ENCODE peak calls at places on chromosomes 3 and 15, in seven cellular contexts. N is bronchial epithelial cell, R is psoas muscle, T is transverse colon, S is ovary, P is right atrium auricular region, Y is GM23338. E is an unnamed sample. For H3K36me3, the result is how much of the 10 kb centered on the place peaks cover.

GRCh38 chr3:25455316-25456232 is 27.5 kb downstream of the RARB start:
- DNase-seq in N (no peak), R (peak), T (no peak), S (no peak), P (peak), Y (peak), E (no peak)

GRCh38 chr15:81619002-81619401 is 245.0 kb upstream of the TMC3 start:
- DNase-seq in N (no peak), R (no peak), T (no peak), S (no peak), P (no peak), Y (no peak), E (no peak)

GRCh38 chr3:158617982-158618875 is 26.1 kb upstream of the GFM1 start:
- DNase-seq in N (no peak), R (no peak), T (no peak), S (no peak), P (no peak), Y (peak), E (no peak)

GRCh38 chr3:160471892-160472291 is 22.3 kb upstream of the TRIM59 start:
- DNase-seq in N (no peak), R (no peak), T (no peak), S (no peak), P (no peak), Y (no peak), E (no peak)

GRCh38 chr15:51816615-51817014 is 12.8 kb upstream of the TMOD3 start:
- DNase-seq in N (no peak), R (no peak), T (no peak), S (no peak), P (no peak), Y (no peak), E (no peak)

GRCh38 chr3:11724615-11725339 is 81.1 kb upstream of the VGLL4 start:
- DNase-seq in N (no peak), R (no peak), T (no peak), S (no peak), P (no peak), Y (no peak), E (no peak)

GRCh38 chr3:153829596-153830170 is 291.5 kb upstream of the ARHGEF26 start:
- DNase-seq in N (peak), R (no peak), T (no peak), S (no peak), P (no peak), Y (no peak), E (no peak)

GRCh38 chr3:170826047-170826446 is 43.9 kb downstream of the RPL22L1 start:
- DNase-seq in N (no peak), R (no peak), T (no peak), S (no peak), P (no peak), Y (peak), E (no peak)

GRCh38 chr3:15205934-15206661 is at the start of gene CAPN7:
- DNase-seq in N (peak), R (peak), T (peak), S (peak), P (peak), Y (peak), E (peak)

GRCh38 chr15:95822946-95823345 is 507.6 kb upstream of the NR2F2 start:
- DNase-seq in N (no peak), R (no peak), T (no peak), S (no peak), P (no peak), Y (no peak), E (no peak)

GRCh38 chr15:38665586-38665985 is 101.0 kb upstream of the RASGRP1 start:
- DNase-seq in N (no peak), R (no peak), T (no peak), S (no peak), P (no peak), Y (no peak), E (no peak)

GRCh38 chr15:77009646-77010311 is 14.9 kb downstream of the PSTPIP1 start:
- DNase-seq in N (no peak), R (peak), T (no peak), S (no peak), P (no peak), Y (no peak), E (no peak)

GRCh38 chr3:149373235-149374125 is 4.0 kb downstream of the TM4SF1 start:
- DNase-seq in N (peak), R (no peak), T (no peak), S (no peak), P (no peak), Y (no peak), E (no peak)

GRCh38 chr3:57161131-57161538 is 4.0 kb downstream of the IL17RD start:
- DNase-seq in N (no peak), R (no peak), T (no peak), S (no peak), P (no peak), Y (no peak), E (no peak)

GRCh38 chr15:29568840-29569532 is 253.3 kb downstream of the TJP1 start:
- DNase-seq in N (peak), R (no peak), T (peak), S (no peak), P (no peak), Y (peak), E (no peak)

GRCh38 chr3:60365360-60365759 is 885.9 kb downstream of the FHIT start:
- DNase-seq in N (peak), R (no peak), T (no peak), S (no peak), P (no peak), Y (no peak), E (no peak)

GRCh38 chr15:67927501-67928156 is 87.8 kb upstream of the RNU6-1 start:
- DNase-seq in N (peak), R (no peak), T (peak), S (peak), P (peak), Y (no peak), E (no peak)

GRCh38 chr15:77031376-77032050 is 36.6 kb downstream of the PSTPIP1 start:
- DNase-seq in N (no peak), R (peak), T (peak), S (no peak), P (no peak), Y (no peak), E (no peak)

GRCh38 chr3:134449277-134449676 is 36.5 kb downstream of the ANAPC13 start:
- DNase-seq in N (peak), R (no peak), T (peak), S (no peak), P (no peak), Y (peak), E (no peak)

GRCh38 chr3:194675680-194676079 is 3.7 kb upstream of the LSG1 start:
- DNase-seq in N (peak), R (no peak), T (no peak), S (no peak), P (no peak), Y (no peak), E (no peak)

GRCh38 chr3:141552440-141552991 is 65.7 kb downstream of the RASA2 start:
- DNase-seq in N (no peak), R (no peak), T (no peak), S (no peak), P (no peak), Y (no peak), E (no peak)

GRCh38 chr15:46080018-46080417 is 445.2 kb downstream of the SQOR start:
- DNase-seq in N (no peak), R (no peak), T (no peak), S (no peak), P (no peak), Y (peak), E (no peak)

GRCh38 chr3:37347941-37348340 is 173.6 kb upstream of the LRRFIP2 start:
- DNase-seq in N (peak), R (no peak), T (no peak), S (no peak), P (no peak), Y (no peak), E (no peak)

GRCh38 chr3:56988874-56989433 is 71.5 kb upstream of the SPATA12 start:
- DNase-seq in N (peak), R (peak), T (peak), S (peak), P (peak), Y (peak), E (no peak)

GRCh38 chr15:69559440-69560215 is 107.0 kb downstream of the RPLP1 start:
- DNase-seq in N (no peak), R (no peak), T (no peak), S (no peak), P (no peak), Y (no peak), E (no peak)

GRCh38 chr3:167450675-167451074 is 23.2 kb downstream of the SERPINI2 start:
- DNase-seq in N (no peak), R (no peak), T (no peak), S (no peak), P (no peak), Y (no peak), E (no peak)

GRCh38 chr3:121552379-121552778 is 6.6 kb upstream of the POLQ start:
- DNase-seq in N (no peak), R (no peak), T (no peak), S (no peak), P (no peak), Y (no peak), E (no peak)

GRCh38 chr3:46746711-46747110 is 29.0 kb upstream of the PRSS50 start:
- DNase-seq in N (no peak), R (no peak), T (no peak), S (no peak), P (no peak), Y (no peak), E (no peak)

GRCh38 chr15:68416158-68416535 is 15.8 kb downstream of the ITGA11 start:
- DNase-seq in N (no peak), R (no peak), T (no peak), S (no peak), P (no peak), Y (no peak), E (peak)

GRCh38 chr3:72082121-72082715 is 297.3 kb upstream of the PROK2 start:
- DNase-seq in N (no peak), R (no peak), T (peak), S (no peak), P (peak), Y (no peak), E (no peak)

GRCh38 chr3:79139395-79140060 is 628.3 kb downstream of the ROBO1 start:
- DNase-seq in N (no peak), R (no peak), T (no peak), S (no peak), P (no peak), Y (peak), E (no peak)

GRCh38 chr3:153970735-153971347 is 150.3 kb upstream of the ARHGEF26 start:
- DNase-seq in N (peak), R (no peak), T (no peak), S (no peak), P (no peak), Y (peak), E (no peak)

GRCh38 chr3:155853214-155854146 is 747 bp downstream of the SLC33A1 start:
- DNase-seq in N (no peak), R (no peak), T (peak), S (no peak), P (no peak), Y (peak), E (peak)

GRCh38 chr15:56919708-56920637 is 1.5 kb downstream of the TCF12 start:
- DNase-seq in N (peak), R (peak), T (peak), S (peak), P (no peak), Y (peak), E (no peak)

GRCh38 chr3:178966299-178967183 is 105.1 kb downstream of the ZMAT3 start:
- DNase-seq in N (peak), R (no peak), T (no peak), S (peak), P (no peak), Y (peak), E (no peak)

GRCh38 chr3:149435936-149436885 is 38.3 kb upstream of the TM4SF4 start:
- DNase-seq in N (no peak), R (no peak), T (no peak), S (no peak), P (no peak), Y (peak), E (no peak)

GRCh38 chr3:179509701-179510100 is 53.0 kb upstream of the ACTL6A start:
- DNase-seq in N (no peak), R (no peak), T (no peak), S (no peak), P (no peak), Y (no peak), E (no peak)

DNA sequence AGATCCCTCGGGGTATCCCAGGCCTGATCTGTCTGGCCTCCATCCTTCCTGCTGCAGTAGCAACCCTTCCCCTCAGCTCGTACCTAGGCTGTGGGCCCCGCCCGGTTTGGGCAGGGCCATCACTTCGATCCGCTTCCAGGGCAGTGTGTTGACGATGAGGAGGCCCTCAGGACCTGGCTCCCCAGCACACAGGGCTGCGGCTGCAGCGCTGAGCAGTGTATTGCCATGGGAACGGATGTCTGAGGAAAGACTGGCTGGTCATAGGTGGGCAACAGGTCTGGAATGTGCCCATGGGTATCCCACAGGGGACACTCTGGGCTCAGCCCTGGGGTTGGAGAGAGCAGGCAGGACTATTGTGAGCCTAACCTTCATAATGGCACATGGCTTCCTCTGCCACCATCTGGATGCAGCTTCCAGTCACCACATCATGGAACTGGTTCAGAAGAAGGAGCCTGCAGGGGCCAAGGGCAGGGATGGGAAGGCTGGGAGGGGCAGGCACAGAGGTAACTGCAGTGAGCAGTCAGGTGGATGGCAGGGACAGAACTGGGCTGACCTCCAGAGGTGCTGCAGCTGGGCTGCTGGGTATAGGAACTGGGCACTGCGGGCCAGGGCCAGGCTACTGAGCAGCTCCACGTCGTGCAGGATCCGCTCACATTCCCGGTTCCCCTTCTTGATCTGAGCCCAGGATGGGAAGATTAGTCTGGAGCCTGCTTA is 8.7 kb downstream of the MAN2C1 start:
- DNase-seq in N (no peak), R (no peak), T (no peak), S (no peak), P (no peak), Y (no peak), E (no peak)
- H3K36me3 ChIP-seq in N (half or more), R (under half), T (under half), S (under half), P (half or more), Y (under half), E (under half)

GRCh38 chr3:128068156-128068620 is 16.0 kb downstream of the SEC61A1 start:
- DNase-seq in N (peak), R (no peak), T (no peak), S (no peak), P (no peak), Y (peak), E (no peak)
- H3K36me3 ChIP-seq in N (under half), R (under half), T (under half), S (under half), P (half or more), Y (half or more), E (half or more)

GRCh38 chr3:183959214-183959613 is 58.5 kb downstream of the ABCC5 start:
- DNase-seq in N (peak), R (no peak), T (peak), S (no peak), P (no peak), Y (no peak), E (no peak)

GRCh38 chr3:183953471-183954070 is 64.1 kb downstream of the ABCC5 start:
- DNase-seq in N (no peak), R (no peak), T (no peak), S (no peak), P (no peak), Y (no peak), E (no peak)

GRCh38 chr3:183954875-183955274 is 62.8 kb downstream of the ABCC5 start:
- DNase-seq in N (no peak), R (no peak), T (no peak), S (no peak), P (no peak), Y (peak), E (no peak)

GRCh38 chr3:183958226-183958625 is 59.5 kb downstream of the ABCC5 start:
- DNase-seq in N (no peak), R (no peak), T (no peak), S (no peak), P (no peak), Y (no peak), E (no peak)

DNA sequence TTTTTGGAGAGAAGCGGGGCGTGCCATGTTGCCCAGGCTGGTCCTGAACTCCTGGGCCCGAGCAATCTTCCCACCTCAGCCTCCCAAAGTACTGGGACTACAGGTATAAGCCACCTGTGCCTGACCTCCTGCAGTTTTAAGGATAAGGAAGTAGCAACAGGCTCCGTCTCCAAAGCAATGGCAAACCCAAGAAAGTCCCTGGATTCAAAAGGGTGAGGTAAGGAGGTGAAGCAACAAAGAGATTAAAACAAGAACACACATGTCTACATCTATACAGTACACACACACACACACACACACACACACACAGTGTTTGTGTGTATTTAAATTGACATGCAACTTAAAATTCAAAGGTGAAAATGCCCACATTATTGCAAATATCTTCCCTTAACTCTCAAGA is 58.9 kb downstream of the ABCC5 start:
- DNase-seq in N (peak), R (no peak), T (peak), S (no peak), P (no peak), Y (no peak), E (no peak)
- H3K36me3 ChIP-seq in N (under half), R (under half), T (under half), S (under half), P (half or more), Y (under half), E (under half)

GRCh38 chr15:91919014-91919534 is 65.6 kb downstream of the SLCO3A1 start:
- DNase-seq in N (no peak), R (no peak), T (no peak), S (no peak), P (peak), Y (no peak), E (no peak)

GRCh38 chr15:91924842-91925495 is 71.5 kb downstream of the SLCO3A1 start:
- DNase-seq in N (no peak), R (no peak), T (no peak), S (no peak), P (no peak), Y (no peak), E (no peak)

GRCh38 chr15:91922701-91923279 is 69.3 kb downstream of the SLCO3A1 start:
- DNase-seq in N (no peak), R (no peak), T (no peak), S (no peak), P (no peak), Y (no peak), E (no peak)

GRCh38 chr15:91921188-91921820 is 67.8 kb downstream of the SLCO3A1 start:
- DNase-seq in N (peak), R (no peak), T (no peak), S (no peak), P (no peak), Y (no peak), E (no peak)

GRCh38 chr15:91921821-91922198 is 68.3 kb downstream of the SLCO3A1 start:
- DNase-seq in N (no peak), R (no peak), T (no peak), S (no peak), P (no peak), Y (no peak), E (no peak)
- H3K36me3 ChIP-seq in N (under half), R (under half), T (under half), S (under half), P (under half), Y (under half), E (under half)

GRCh38 chr3:31615071-31615875 is 82.5 kb downstream of the STT3B start:
- DNase-seq in N (peak), R (no peak), T (no peak), S (no peak), P (no peak), Y (no peak), E (no peak)
- H3K36me3 ChIP-seq in N (under half), R (under half), T (under half), S (under half), P (under half), Y (under half), E (under half)

GRCh38 chr3:66453525-66454463 is 47.0 kb downstream of the LRIG1 start:
- DNase-seq in N (no peak), R (no peak), T (no peak), S (no peak), P (no peak), Y (no peak), E (no peak)
- H3K36me3 ChIP-seq in N (under half), R (under half), T (under half), S (under half), P (under half), Y (under half), E (under half)